ENCODE peak calls at places on chromosomes 12 and 14, in eight cellular contexts. S is iris pigment epithelial cell; K is PC-3; C is CD4-positive, alpha-beta memory T cell; O is HS-5; A is Right ventricle myocardium inferior; R is NCI-H1417; G is HFFc6. Y is an unnamed sample.
A peak's percentile ranks its signal among the peaks of the same experiment; 100 is the strongest.

GRCh38 chr14:93939304-93940229 is 12.4 kb downstream of the FAM181A start:
- DNase-seq in K (peak; percentile 67), R (no peak), S (peak; percentile 65), C (peak; percentile 84), G (peak; percentile 32), A (peak; percentile 91), O (no peak), Y (peak; percentile 73)

GRCh38 chr14:81831128-81831815 is 297.6 kb upstream of the SEL1L start:
- DNase-seq in R (no peak), C (no peak), G (no peak), A (peak; percentile 74), S (peak; percentile 0), K (no peak), O (no peak), Y (peak; percentile 45)

GRCh38 chr12:56994231-56994746 is 12.1 kb downstream of the ZBTB39 start:
- DNase-seq in O (no peak), R (no peak), S (no peak), C (no peak), A (no peak), G (no peak), K (no peak), Y (no peak)

GRCh38 chr12:124599074-124599999 is 31.9 kb upstream of the NCOR2 start:
- DNase-seq in R (no peak), K (peak; percentile 80), O (no peak), G (peak; percentile 73), S (peak; percentile 85), A (no peak), C (peak; percentile 22), Y (peak; percentile 54)

GRCh38 chr12:9331218-9331626 is 123.0 kb upstream of the PZP start:
- DNase-seq in G (peak; percentile 43), C (peak; percentile 59), O (no peak), S (peak; percentile 45), A (peak; percentile 81), R (peak; percentile 49), K (peak; percentile 59), Y (peak; percentile 68)

GRCh38 chr14:68503186-68503825 is 289.6 kb downstream of the ZFP36L1 start:
- DNase-seq in K (no peak), R (no peak), C (no peak), O (no peak), A (no peak), G (no peak), S (no peak), Y (no peak)

GRCh38 chr12:124938606-124939427 is 24.4 kb upstream of the UBC start:
- DNase-seq in O (peak; percentile 49), C (no peak), K (peak; percentile 68), A (peak; percentile 72), G (peak; percentile 25), S (peak; percentile 93), R (no peak), Y (peak; percentile 94)

GRCh38 chr12:11884661-11885060 is 186.1 kb upstream of the BCL2L14 start:
- DNase-seq in G (no peak), R (no peak), C (no peak), A (no peak), K (peak; percentile 62), S (no peak), O (no peak), Y (peak; percentile 57)

GRCh38 chr12:15037091-15037723 is 64.4 kb downstream of the PDE6H start:
- DNase-seq in K (peak; percentile 2), C (no peak), S (no peak), R (no peak), A (no peak), O (no peak), G (no peak), Y (peak; percentile 80)

GRCh38 chr12:105317453-105317852 is 13.0 kb upstream of the C12orf75 start:
- DNase-seq in S (peak; percentile 74), K (peak; percentile 14), O (no peak), C (no peak), R (peak; percentile 59), A (no peak), G (peak; percentile 82), Y (no peak)

GRCh38 chr14:59177229-59177628 is 11.2 kb upstream of the DAAM1 start:
- DNase-seq in S (no peak), C (no peak), O (no peak), K (no peak), R (no peak), G (no peak), A (no peak), Y (peak; percentile 24)

GRCh38 chr12:114952573-114953196 is 268.7 kb upstream of the TBX3 start:
- DNase-seq in O (no peak), C (no peak), S (peak; percentile 26), A (no peak), R (no peak), G (no peak), K (no peak), Y (no peak)

GRCh38 chr14:102924632-102925588 is 2.4 kb downstream of the AMN start:
- DNase-seq in C (no peak), A (peak; percentile 21), O (no peak), K (no peak), S (no peak), R (no peak), G (no peak), Y (no peak)

GRCh38 chr12:113098428-113099028 is 37.0 kb downstream of the RASAL1 start:
- DNase-seq in R (peak; percentile 78), A (peak; percentile 88), G (peak; percentile 90), O (peak; percentile 85), C (peak; percentile 60), K (peak; percentile 99), S (peak; percentile 84), Y (peak; percentile 97)

GRCh38 chr14:60249321-60250251 is 565 bp downstream of the PPM1A start:
- DNase-seq in R (no peak), C (peak; percentile 76), A (peak; percentile 90), G (peak; percentile 13), S (peak; percentile 67), K (peak; percentile 88), O (no peak), Y (peak; percentile 79)

GRCh38 chr12:21065845-21066244 is 65.1 kb upstream of the SLCO1B1 start:
- DNase-seq in O (no peak), C (no peak), R (peak; percentile 9), K (peak; percentile 50), A (no peak), G (no peak), S (peak; percentile 5), Y (peak; percentile 5)

GRCh38 chr12:82412246-82412645 is 53.9 kb downstream of the METTL25 start:
- DNase-seq in O (no peak), S (peak; percentile 9), R (no peak), C (no peak), K (peak; percentile 51), A (no peak), G (no peak), Y (peak; percentile 38)

GRCh38 chr14:99401624-99402282 is 78.9 kb downstream of the SETD3 start:
- DNase-seq in A (no peak), R (no peak), C (no peak), K (no peak), S (no peak), O (no peak), G (no peak), Y (no peak)

GRCh38 chr12:39236994-39237393 is 205.9 kb downstream of the KIF21A start:
- DNase-seq in K (peak; percentile 96), C (no peak), S (peak; percentile 96), A (no peak), G (peak; percentile 26), R (no peak), O (peak; percentile 62), Y (peak; percentile 92)

GRCh38 chr12:115922952-115923564 is 354.4 kb downstream of the MED13L start:
- DNase-seq in O (no peak), A (no peak), S (peak; percentile 16), K (peak; percentile 48), G (no peak), R (no peak), C (no peak), Y (no peak)

GRCh38 chr12:75650989-75651695 is 139.7 kb upstream of the KRR1 start:
- DNase-seq in R (no peak), A (no peak), K (no peak), C (no peak), O (no peak), S (peak; percentile 64), G (no peak), Y (peak; percentile 82)

GRCh38 chr12:40197590-40197989 is 27.2 kb upstream of the LRRK2 start:
- DNase-seq in O (no peak), A (no peak), R (no peak), K (no peak), G (no peak), S (no peak), C (no peak), Y (no peak)

GRCh38 chr14:92482621-92483319 is 30.8 kb upstream of the RIN3 start:
- DNase-seq in S (no peak), O (no peak), C (no peak), G (no peak), A (no peak), R (no peak), K (no peak), Y (no peak)

GRCh38 chr12:64998327-64999156 is 122.6 kb downstream of the WIF1 start:
- DNase-seq in A (no peak), S (no peak), K (peak; percentile 93), R (no peak), C (no peak), O (peak; percentile 75), G (no peak), Y (peak; percentile 72)

GRCh38 chr12:127108360-127109215 is 1158.4 kb upstream of the TMEM132C start:
- DNase-seq in R (peak; percentile 7), S (peak; percentile 42), K (peak; percentile 87), O (peak; percentile 46), G (peak; percentile 61), C (peak; percentile 26), A (peak; percentile 58), Y (peak; percentile 76)

GRCh38 chr12:18837025-18837424 is 99.1 kb downstream of the CAPZA3 start:
- DNase-seq in C (no peak), R (peak; percentile 10), A (no peak), O (no peak), G (no peak), K (no peak), S (no peak), Y (no peak)

GRCh38 chr14:75831971-75832370 is 149.8 kb downstream of the TGFB3 start:
- DNase-seq in A (no peak), K (peak; percentile 94), G (peak; percentile 73), O (no peak), R (peak; percentile 45), C (no peak), S (peak; percentile 87), Y (peak; percentile 94)

GRCh38 chr12:43284441-43284840 is 267.6 kb downstream of the ADAMTS20 start:
- DNase-seq in R (no peak), S (peak; percentile 61), K (no peak), A (no peak), C (no peak), G (no peak), O (no peak), Y (peak; percentile 32)

GRCh38 chr12:57456145-57456700 is 1.1 kb downstream of the INHBE start:
- DNase-seq in C (peak; percentile 38), K (peak; percentile 60), O (no peak), G (peak; percentile 36), R (no peak), A (no peak), S (peak; percentile 28), Y (peak; percentile 56)

GRCh38 chr14:49892301-49892635 is 614 bp upstream of the ARF6 start:
- DNase-seq in O (no peak), S (peak; percentile 93), G (peak; percentile 82), C (peak; percentile 68), K (peak; percentile 63), R (no peak), A (no peak), Y (peak; percentile 72)